ENCODE peak calls at places on chromosomes 3 and 15, in eight cellular contexts. E is CD8-positive, alpha-beta T cell; G is psoas muscle; Q is GM12864; V is HFF-Myc; U is RWPE1; M is B cell; F is GM23338. O is an unnamed sample.

GRCh38 chr3:129123314-129124060 is 1.9 kb upstream of the RAB43 start:
- DNase-seq in Q (no peak), M (peak), U (no peak), V (no peak), F (no peak), G (no peak), E (no peak), O (no peak)

GRCh38 chr3:127031845-127032244 is 48.9 kb downstream of the PLXNA1 start:
- DNase-seq in M (no peak), E (no peak), F (no peak), Q (no peak), V (no peak), U (no peak), G (no peak), O (no peak)

GRCh38 chr3:74302959-74303358 is 311.5 kb downstream of the CNTN3 start:
- DNase-seq in V (no peak), M (no peak), G (no peak), Q (no peak), U (no peak), F (no peak), E (no peak), O (no peak)

GRCh38 chr3:102904629-102905028 is 469.8 kb downstream of the ZPLD1 start:
- DNase-seq in Q (no peak), M (no peak), E (no peak), G (no peak), U (no peak), V (no peak), F (no peak), O (no peak)

GRCh38 chr3:184937611-184938010 is 125.6 kb downstream of the VPS8 start:
- DNase-seq in Q (no peak), U (no peak), M (no peak), F (no peak), V (no peak), E (no peak), G (no peak), O (no peak)

GRCh38 chr3:140128217-140129137 is 193.5 kb downstream of the CLSTN2 start:
- DNase-seq in G (peak), V (peak), M (no peak), U (peak), F (peak), E (no peak), Q (no peak), O (peak)

GRCh38 chr15:79168922-79169322 is 78.3 kb upstream of the RASGRF1 start:
- DNase-seq in Q (no peak), V (no peak), E (no peak), G (no peak), M (no peak), F (peak), U (no peak), O (no peak)

GRCh38 chr3:48662753-48663488 is at the start of gene CELSR3:
- DNase-seq in U (peak), Q (peak), M (peak), F (peak), V (peak), G (peak), E (peak), O (peak)

GRCh38 chr3:100577382-100578008 is 31.9 kb upstream of the ADGRG7 start:
- DNase-seq in F (peak), V (no peak), E (no peak), Q (no peak), M (no peak), G (no peak), U (no peak), O (no peak)
- TF ChIP-seq CTCF in F (peak), V (no peak), E (no peak), Q (no peak), M (no peak), G (no peak), U (no peak), O (no peak)

GRCh38 chr3:10361375-10361774 is 40.5 kb upstream of the SEC13 start:
- DNase-seq in G (peak), U (no peak), V (no peak), E (no peak), Q (no peak), F (no peak), M (no peak), O (no peak)

GRCh38 chr3:10359761-10360161 is 38.8 kb upstream of the SEC13 start:
- DNase-seq in Q (no peak), G (peak), M (no peak), V (no peak), U (no peak), E (no peak), F (no peak), O (no peak)

GRCh38 chr3:10357592-10358308 is 36.8 kb upstream of the SEC13 start:
- DNase-seq in Q (no peak), E (no peak), V (peak), U (peak), G (peak), M (peak), F (no peak), O (no peak)

GRCh38 chr3:10358309-10358980 is 37.5 kb upstream of the SEC13 start:
- DNase-seq in Q (no peak), G (peak), U (no peak), F (no peak), V (no peak), E (no peak), M (no peak), O (no peak)

GRCh38 chr3:10360478-10360877 is 39.6 kb upstream of the SEC13 start:
- DNase-seq in V (no peak), Q (no peak), M (no peak), U (no peak), G (no peak), F (no peak), E (no peak), O (no peak)
- TF ChIP-seq CTCF in V (no peak), Q (no peak), M (no peak), U (no peak), G (no peak), F (no peak), E (no peak), O (no peak)

DNA sequence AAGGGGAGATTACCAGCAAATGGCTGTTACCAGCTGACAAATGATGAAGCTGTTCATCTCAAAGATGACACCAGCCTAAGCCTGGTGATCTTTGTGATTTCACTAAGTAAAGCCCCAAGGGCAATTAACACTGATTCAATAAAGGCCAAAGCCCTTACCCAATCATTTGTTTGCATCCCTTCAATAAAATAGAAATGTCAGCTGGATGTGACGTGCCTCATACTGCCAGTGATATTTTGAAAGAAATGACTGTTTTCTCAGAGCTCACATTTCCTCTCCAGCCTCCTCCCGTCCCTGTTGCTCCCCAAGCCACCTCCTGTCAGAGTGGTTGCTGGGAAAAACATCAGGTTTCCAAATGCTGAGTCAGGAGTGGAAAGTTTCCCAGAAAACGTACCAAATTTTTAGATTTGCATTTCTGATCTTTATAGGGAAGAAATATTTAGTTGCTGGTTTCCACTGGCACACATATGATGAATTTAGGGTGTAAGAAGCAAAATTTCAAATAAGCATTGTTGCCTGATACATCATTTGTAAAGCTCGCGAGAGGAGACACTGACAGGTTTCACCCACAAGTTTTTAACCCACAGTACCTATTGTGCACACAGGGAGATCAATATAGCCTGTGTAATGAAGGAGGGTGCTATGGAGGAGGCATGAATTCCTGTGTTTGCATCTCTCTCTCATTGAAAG is 21.0 kb downstream of the C2CD4A start:
- DNase-seq in U (no peak), E (no peak), V (no peak), Q (no peak), F (no peak), G (no peak), M (no peak), O (no peak)
- TF ChIP-seq CTCF in U (no peak), E (no peak), V (no peak), Q (no peak), F (no peak), G (no peak), M (no peak), O (no peak)

DNA sequence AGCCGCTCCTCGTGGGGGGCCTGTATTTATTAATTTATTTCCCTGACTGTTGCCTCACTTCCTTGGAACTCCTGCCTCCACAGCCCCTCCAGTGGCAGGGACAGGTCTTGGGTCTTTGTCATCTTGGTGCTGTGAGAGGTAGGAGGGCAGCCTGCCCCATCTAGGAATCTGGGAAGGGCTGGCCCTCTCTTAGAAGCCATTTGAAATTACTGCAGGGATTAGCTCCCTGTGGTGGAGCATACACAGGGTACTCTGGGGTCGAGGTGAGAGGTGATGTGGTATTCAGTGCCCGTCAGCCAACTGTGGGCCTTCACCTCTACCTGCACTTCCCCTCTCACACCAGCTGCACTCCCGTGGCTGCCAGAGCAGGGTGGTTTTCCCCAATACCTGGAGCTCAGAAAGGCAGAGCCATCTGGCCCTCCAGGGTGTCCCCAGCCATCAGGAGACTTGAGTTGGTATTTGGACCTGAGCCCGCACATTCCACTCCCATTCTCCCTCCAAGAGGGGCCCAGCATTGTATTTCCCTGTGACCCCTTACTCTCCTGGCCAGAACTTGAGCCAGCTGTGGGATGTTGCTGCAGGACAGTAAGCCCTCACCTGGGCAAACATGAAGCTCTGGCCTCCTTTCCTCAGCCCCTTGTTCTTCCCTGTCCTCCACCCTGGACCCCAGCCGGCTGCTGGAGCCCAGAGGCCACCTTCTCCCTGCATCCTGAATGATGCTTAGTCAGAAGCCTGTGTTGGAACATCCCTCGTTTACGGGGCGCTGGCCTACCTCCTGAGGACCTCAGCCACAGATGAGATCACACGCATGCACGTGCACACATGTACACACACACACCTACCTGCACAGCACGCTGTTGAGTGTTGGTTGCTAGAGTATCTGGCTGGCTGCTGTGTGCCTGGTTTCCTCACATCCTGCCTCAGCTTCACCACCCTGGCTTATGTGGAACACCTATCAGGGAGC is 2.0 kb upstream of the JMJD7 start:
- DNase-seq in M (no peak), Q (no peak), V (no peak), E (no peak), G (no peak), U (no peak), F (peak), O (no peak)
- TF ChIP-seq CTCF in M (no peak), Q (no peak), V (no peak), E (no peak), G (no peak), U (no peak), F (no peak), O (no peak)

GRCh38 chr3:169619793-169620192 is 43.7 kb downstream of the MECOM start:
- DNase-seq in V (no peak), M (no peak), F (peak), Q (no peak), E (no peak), G (no peak), U (no peak), O (no peak)
- TF ChIP-seq CTCF in V (no peak), M (no peak), F (peak), Q (no peak), E (no peak), G (peak), U (no peak), O (no peak)

O was measured in neural crest cell.